ENCODE peak calls at places on chromosomes 1 and 21, in six cellular contexts. B, A, I, T, G and Z are unnamed samples.

GRCh38 chr1:41528726-41529605 is 44.5 kb upstream of the EDN2 start:
- DNase-seq in B (no peak), A (no peak), I (no peak), T (no peak), G (no peak), Z (no peak)

GRCh38 chr1:150272379-150272840 is at the start of gene C1orf54:
- DNase-seq in B (peak; percentile 78), A (peak; percentile 84), I (peak; percentile 84), T (peak; percentile 65), G (no peak), Z (peak; percentile 84)

GRCh38 chr1:226599636-226600238 is 51.2 kb downstream of the STUM start:
- DNase-seq in B (no peak), A (no peak), I (no peak), T (no peak), G (no peak), Z (no peak)

GRCh38 chr1:43206721-43207228 is 34.6 kb downstream of the CFAP57 start:
- DNase-seq in B (no peak), A (no peak), I (peak; percentile 54), T (peak; percentile 96), G (no peak), Z (peak; percentile 96)

GRCh38 chr1:112395261-112395831 is 668 bp upstream of the CTTNBP2NL start:
- DNase-seq in B (no peak), A (no peak), I (peak; percentile 71), T (no peak), G (no peak), Z (peak; percentile 29)

GRCh38 chr1:245143849-245144248 is 10.9 kb upstream of the KIF26B start:
- DNase-seq in B (no peak), A (no peak), I (no peak), T (no peak), G (no peak), Z (no peak)

GRCh38 chr1:38003261-38004250 is 1.8 kb downstream of the FHL3 start:
- DNase-seq in B (peak; percentile 57), A (no peak), I (no peak), T (peak; percentile 40), G (no peak), Z (peak; percentile 38)

GRCh38 chr1:224894915-224895314 is 34.6 kb upstream of the DNAH14 start:
- DNase-seq in B (peak; percentile 38), A (no peak), I (peak; percentile 46), T (peak; percentile 31), G (no peak), Z (peak; percentile 22)

GRCh38 chr1:51058863-51059262 is 43.2 kb upstream of the C1orf185 start:
- DNase-seq in B (peak; percentile 37), A (no peak), I (peak; percentile 44), T (peak; percentile 57), G (no peak), Z (peak; percentile 48)

GRCh38 chr1:32091176-32091575 is 16.7 kb upstream of the KPNA6 start:
- DNase-seq in B (no peak), A (no peak), I (no peak), T (no peak), G (no peak), Z (no peak)

GRCh38 chr1:230857077-230857476 is 11.2 kb downstream of the C1orf198 start:
- DNase-seq in B (no peak), A (no peak), I (no peak), T (peak; percentile 83), G (no peak), Z (peak; percentile 51)

GRCh38 chr1:18948048-18948912 is 8.2 kb downstream of the IFFO2 start:
- DNase-seq in B (no peak), A (no peak), I (no peak), T (peak; percentile 69), G (no peak), Z (no peak)

GRCh38 chr1:18950415-18951026 is 6.0 kb downstream of the IFFO2 start:
- DNase-seq in B (no peak), A (peak; percentile 91), I (no peak), T (no peak), G (no peak), Z (no peak)

GRCh38 chr1:18949689-18950414 is 6.6 kb downstream of the IFFO2 start:
- DNase-seq in B (peak; percentile 35), A (peak; percentile 86), I (peak; percentile 77), T (peak; percentile 80), G (no peak), Z (peak; percentile 38)

GRCh38 chr1:18947570-18947969 is 8.9 kb downstream of the IFFO2 start:
- DNase-seq in B (no peak), A (no peak), I (no peak), T (no peak), G (no peak), Z (no peak)

DNA sequence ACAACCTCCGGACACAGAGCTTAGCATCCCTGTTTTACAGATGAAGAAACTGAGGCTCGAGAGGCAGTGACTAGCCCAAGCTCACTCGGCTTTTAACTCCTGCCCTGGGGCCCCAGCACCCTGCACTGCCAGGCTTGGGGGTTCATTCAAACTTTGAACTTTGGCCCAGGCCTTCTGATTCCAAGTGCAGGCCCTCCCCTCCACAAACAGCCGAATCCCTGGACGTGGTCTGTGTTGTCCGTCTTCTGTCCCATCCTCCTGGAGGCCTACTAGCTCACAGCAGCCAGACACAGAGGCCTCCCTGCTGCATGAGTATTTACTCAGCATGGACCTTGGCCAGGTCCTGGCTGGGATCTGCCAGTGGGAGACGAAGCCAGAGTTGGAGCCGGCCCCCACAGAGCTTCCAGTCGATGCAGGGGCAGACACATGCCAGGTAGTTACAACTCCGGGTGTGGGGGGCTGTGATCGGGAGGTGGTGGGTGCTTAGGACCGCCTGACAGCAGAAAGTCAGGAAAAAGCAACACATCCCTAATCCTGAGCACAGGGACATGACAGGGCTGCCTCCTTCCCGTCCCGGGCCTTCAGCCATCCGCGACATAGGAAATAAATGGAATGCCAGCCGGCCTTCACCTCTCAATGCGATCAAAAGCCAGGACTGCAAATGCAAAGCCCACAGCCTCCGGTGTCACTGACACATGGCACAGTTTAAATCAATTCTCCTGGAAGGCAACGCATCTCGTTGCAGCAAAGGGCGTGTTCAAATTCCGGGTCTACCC is 7.4 kb downstream of the IFFO2 start:
- DNase-seq in B (no peak), A (no peak), I (peak; percentile 37), T (peak; percentile 82), G (no peak), Z (peak; percentile 61)
- H3K4me3 ChIP-seq in B (no peak overlapping the region), A (peak overlapping the region; percentile 68), I (no peak overlapping the region), T (no peak overlapping the region), G (no peak overlapping the region), Z (peak overlapping the region; percentile 39)

GRCh38 chr21:36260802-36261201 is 59.2 kb upstream of the MORC3 start:
- DNase-seq in B (no peak), A (no peak), I (no peak), T (no peak), G (no peak), Z (no peak)
- H3K4me3 ChIP-seq in B (no peak overlapping the region), A (peak overlapping the region; percentile 69), I (no peak overlapping the region), T (no peak overlapping the region), G (peak overlapping the region; percentile 63), Z (no peak overlapping the region)

DNA sequence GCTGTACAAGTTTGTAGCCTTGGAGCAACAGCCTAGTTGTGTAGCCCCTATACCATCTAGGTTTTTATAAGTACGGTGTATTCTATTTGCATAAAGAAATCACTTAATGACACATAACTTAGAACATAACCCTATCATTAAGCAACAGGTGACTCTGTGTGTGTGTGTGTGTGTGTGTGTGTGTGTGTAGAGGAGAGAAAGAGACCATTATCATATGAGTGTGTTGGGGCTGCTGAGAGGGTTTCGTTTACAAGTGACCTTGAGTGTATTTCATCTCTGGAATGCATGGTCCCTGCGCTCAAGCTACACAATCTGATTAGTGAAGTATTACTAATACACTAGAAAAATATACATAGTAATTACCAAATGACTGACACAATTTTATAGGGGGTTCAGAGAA is 115.1 kb downstream of the RABGAP1L start:
- DNase-seq in B (no peak), A (no peak), I (no peak), T (peak; percentile 9), G (no peak), Z (peak; percentile 31)
- H3K4me3 ChIP-seq in B (no peak overlapping the region), A (no peak overlapping the region), I (no peak overlapping the region), T (no peak overlapping the region), G (no peak overlapping the region), Z (no peak overlapping the region)

GRCh38 chr1:23837905-23838304 is 12.7 kb upstream of the HMGCL start:
- DNase-seq in B (no peak), A (no peak), I (no peak), T (peak; percentile 11), G (no peak), Z (no peak)
- H3K4me3 ChIP-seq in B (no peak overlapping the region), A (peak overlapping the region; percentile 63), I (peak overlapping the region; percentile 41), T (no peak overlapping the region), G (peak overlapping the region; percentile 39), Z (no peak overlapping the region)

DNA sequence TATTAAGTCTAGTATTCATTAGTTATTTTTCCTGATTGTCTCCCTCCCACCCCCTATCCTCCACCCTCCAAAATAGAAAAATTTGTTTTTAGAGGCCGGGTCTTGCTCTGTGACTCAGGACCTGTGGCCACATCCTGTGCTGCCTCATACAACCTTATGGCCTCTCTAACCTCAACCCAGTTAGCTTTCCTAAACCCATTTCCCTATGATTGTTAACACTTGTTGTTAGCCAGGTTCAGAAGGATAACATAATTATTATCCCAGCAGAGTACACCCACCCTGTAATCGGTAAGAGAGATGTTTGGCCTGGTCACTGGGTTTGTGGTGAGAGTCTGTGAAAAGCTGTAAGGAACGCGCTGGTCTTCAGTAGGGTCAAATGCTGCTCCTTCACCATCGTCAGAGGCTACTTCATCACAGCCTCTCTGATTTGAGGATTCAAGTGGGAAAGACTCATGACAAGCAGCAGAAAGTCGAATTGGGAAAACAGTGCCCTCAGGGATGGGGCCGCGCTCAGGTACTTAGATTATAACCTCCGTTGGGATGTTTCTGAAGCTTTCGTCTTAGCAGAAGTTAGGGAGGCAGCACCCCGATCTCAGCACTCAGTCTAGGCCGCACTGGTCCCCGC is 35.9 kb upstream of the HMGN1 start:
- DNase-seq in B (peak; percentile 72), A (no peak), I (no peak), T (peak; percentile 33), G (no peak), Z (peak; percentile 18)
- H3K4me3 ChIP-seq in B (no peak overlapping the region), A (no peak overlapping the region), I (no peak overlapping the region), T (no peak overlapping the region), G (no peak overlapping the region), Z (no peak overlapping the region)

GRCh38 chr1:98044071-98044697 is 123.3 kb upstream of the DPYD start:
- DNase-seq in B (no peak), A (no peak), I (no peak), T (peak; percentile 1), G (no peak), Z (no peak)

GRCh38 chr1:98046031-98046641 is 125.3 kb upstream of the DPYD start:
- DNase-seq in B (no peak), A (no peak), I (peak; percentile 71), T (peak; percentile 51), G (no peak), Z (peak; percentile 51)

GRCh38 chr1:98048234-98048633 is 127.4 kb upstream of the DPYD start:
- DNase-seq in B (peak; percentile 77), A (peak; percentile 76), I (peak; percentile 92), T (peak; percentile 85), G (peak; percentile 55), Z (peak; percentile 94)

GRCh38 chr1:98045211-98046030 is 124.6 kb upstream of the DPYD start:
- DNase-seq in B (no peak), A (no peak), I (peak; percentile 54), T (peak; percentile 37), G (no peak), Z (peak; percentile 62)

DNA sequence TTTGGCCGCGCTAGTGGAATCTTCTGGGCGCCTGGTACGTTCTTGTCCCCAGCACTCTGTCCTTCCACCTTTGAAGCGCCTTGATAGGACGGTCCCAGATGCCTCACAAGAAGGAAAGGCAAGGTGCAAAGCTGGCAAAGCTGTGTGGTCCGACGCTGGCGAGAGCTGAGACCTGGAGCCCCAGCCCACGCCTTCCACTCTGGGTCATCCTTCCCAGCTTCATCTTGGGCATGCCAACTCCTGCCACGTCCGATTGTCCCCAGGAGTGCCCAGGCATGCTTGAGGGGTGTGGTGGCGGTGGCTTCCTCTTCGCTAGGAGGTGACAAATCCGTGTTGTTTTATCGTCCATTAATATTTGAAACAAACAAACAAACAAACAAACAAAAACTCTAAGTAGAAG is 123.9 kb upstream of the DPYD start:
- DNase-seq in B (no peak), A (no peak), I (no peak), T (no peak), G (no peak), Z (no peak)
- H3K4me3 ChIP-seq in B (no peak overlapping the region), A (peak overlapping the region; percentile 70), I (peak overlapping the region; percentile 60), T (no peak overlapping the region), G (no peak overlapping the region), Z (peak overlapping the region; percentile 83)